ENCODE peak calls at places on chromosomes 16 and 17, in seven cellular contexts. O, T, M, H, N, Y and V are unnamed samples.

GRCh38 chr16:82748026-82748425 is 121.3 kb downstream of the CDH13 start:
- DNase-seq in O (no peak), T (peak; percentile 61), M (peak; percentile 33), H (no peak), N (no peak), Y (no peak), V (no peak)

GRCh38 chr16:27591837-27592236 is 41.9 kb downstream of the KATNIP start:
- DNase-seq in O (no peak), T (no peak), M (no peak), H (no peak), N (no peak), Y (no peak), V (no peak)

GRCh38 chr17:41539071-41539492 is 11.0 kb upstream of the KRT19 start:
- DNase-seq in O (no peak), T (no peak), M (no peak), H (no peak), N (no peak), Y (no peak), V (no peak)

GRCh38 chr17:42142371-42142896 is 12.4 kb downstream of the RAB5C start:
- DNase-seq in O (no peak), T (no peak), M (no peak), H (no peak), N (no peak), Y (no peak), V (no peak)

GRCh38 chr17:6749519-6749918 is 6.3 kb upstream of the XAF1 start:
- DNase-seq in O (no peak), T (peak; percentile 46), M (no peak), H (no peak), N (no peak), Y (no peak), V (no peak)

GRCh38 chr17:29113334-29113733 is 66.9 kb downstream of the MYO18A start:
- DNase-seq in O (no peak), T (peak; percentile 48), M (no peak), H (no peak), N (no peak), Y (no peak), V (no peak)

GRCh38 chr17:65078441-65079160 is 22.1 kb upstream of the GNA13 start:
- DNase-seq in O (no peak), T (no peak), M (no peak), H (peak; percentile 25), N (no peak), Y (no peak), V (no peak)

GRCh38 chr16:27879601-27880247 is 183.8 kb downstream of the GSG1L start:
- DNase-seq in O (no peak), T (no peak), M (no peak), H (no peak), N (no peak), Y (no peak), V (no peak)

GRCh38 chr16:73569266-73569665 is 521.3 kb upstream of the ZFHX3 start:
- DNase-seq in O (no peak), T (no peak), M (no peak), H (no peak), N (no peak), Y (no peak), V (no peak)

GRCh38 chr16:27199747-27200146 is 3.6 kb upstream of the KDM8 start:
- DNase-seq in O (peak; percentile 62), T (peak; percentile 63), M (no peak), H (no peak), N (no peak), Y (no peak), V (no peak)

GRCh38 chr17:64032081-64032480 is 11.6 kb upstream of the ICAM2 start:
- DNase-seq in O (no peak), T (no peak), M (no peak), H (no peak), N (peak; percentile 23), Y (no peak), V (no peak)

GRCh38 chr16:51763072-51763658 is 612.1 kb upstream of the SALL1 start:
- DNase-seq in O (no peak), T (no peak), M (no peak), H (no peak), N (no peak), Y (peak; percentile 49), V (no peak)

GRCh38 chr16:79392081-79392480 is 208.5 kb downstream of the MAF start:
- DNase-seq in O (no peak), T (no peak), M (no peak), H (no peak), N (no peak), Y (no peak), V (no peak)

DNA sequence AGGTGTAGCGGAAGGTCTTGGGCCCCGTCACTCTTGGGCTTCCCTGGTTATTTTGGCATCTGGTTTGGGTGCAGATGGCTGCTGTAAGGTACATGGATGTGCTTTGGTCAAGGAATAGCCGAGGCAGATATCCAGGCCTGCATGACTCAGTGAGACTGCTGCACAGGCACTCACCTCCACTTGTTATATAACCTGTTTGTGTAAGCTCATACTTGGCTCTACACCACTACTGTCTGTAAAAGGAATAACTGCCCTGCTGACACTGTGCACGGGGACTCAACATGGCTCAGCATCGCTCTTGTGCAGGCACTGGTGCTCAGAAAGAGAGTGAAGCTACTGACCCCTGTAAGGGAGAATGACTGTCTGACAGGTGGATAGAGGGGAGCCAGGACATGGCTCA is 42.3 kb upstream of the ARL4D start:
- DNase-seq in O (no peak), T (no peak), M (no peak), H (no peak), N (no peak), Y (no peak), V (no peak)
- H3K4me1 ChIP-seq in O (peaks cover 11% of the 10 kb centered on the region), T (peaks cover 23% of the 10 kb centered on the region), M (peaks cover 9% of the 10 kb centered on the region), H (peaks cover 7% of the 10 kb centered on the region), N (peaks cover 12% of the 10 kb centered on the region), Y (no peaks in the 10 kb centered on the region), V (peaks cover 13% of the 10 kb centered on the region)

DNA sequence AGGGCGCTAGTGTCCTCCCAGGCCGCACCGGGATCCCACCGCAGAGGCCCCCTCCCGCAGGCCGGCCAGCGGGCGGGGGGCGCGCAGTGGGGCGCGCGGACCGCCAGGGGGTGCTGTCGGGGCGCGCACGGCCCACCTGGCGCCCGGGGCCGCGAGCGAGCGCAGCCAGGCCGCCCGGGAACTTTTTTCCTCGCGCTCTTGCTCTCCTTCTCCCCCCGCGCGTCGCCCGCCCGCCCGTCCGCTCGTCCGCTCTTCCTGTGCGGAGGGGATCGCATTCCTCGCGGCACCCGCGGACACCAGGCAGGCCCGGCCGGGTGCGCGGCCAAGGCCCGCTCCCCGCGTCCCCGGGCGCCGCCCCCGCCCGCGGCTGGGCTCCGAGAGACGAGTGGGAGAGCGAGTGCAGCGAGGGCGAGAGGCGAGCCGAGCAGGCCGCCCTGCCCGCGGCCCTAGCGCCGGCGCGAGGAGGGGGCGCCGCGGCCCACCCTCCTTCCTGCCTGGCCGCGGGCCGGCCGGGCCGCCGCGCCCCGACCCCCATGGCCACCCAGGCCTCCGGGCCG is at the start of gene RAI1:
- DNase-seq in O (peak; percentile 76), T (peak; percentile 92), M (no peak), H (peak; percentile 81), N (peak; percentile 91), Y (no peak), V (peak; percentile 73)
- H3K27me3 ChIP-seq in O (no peaks in the 10 kb centered on the region), T (no peaks in the 10 kb centered on the region), M (no peaks in the 10 kb centered on the region), H (no peaks in the 10 kb centered on the region), N (no peaks in the 10 kb centered on the region), Y (peaks cover 77% of the 10 kb centered on the region), V (no peaks in the 10 kb centered on the region)

GRCh38 chr17:66849851-66850580 is 15.1 kb downstream of the CACNG5 start:
- DNase-seq in O (no peak), T (no peak), M (no peak), H (no peak), N (no peak), Y (no peak), V (no peak)
- H3K4me1 ChIP-seq in O (no peaks in the 10 kb centered on the region), T (peaks cover 5% of the 10 kb centered on the region), M (no peaks in the 10 kb centered on the region), H (no peaks in the 10 kb centered on the region), N (no peaks in the 10 kb centered on the region), Y (no peaks in the 10 kb centered on the region), V (no peaks in the 10 kb centered on the region)

GRCh38 chr17:48491527-48492273 is 39.1 kb downstream of the HOXB1 start:
- DNase-seq in O (no peak), T (no peak), M (no peak), H (no peak), N (no peak), Y (no peak), V (no peak)

GRCh38 chr17:48492401-48493298 is 38.2 kb downstream of the HOXB1 start:
- DNase-seq in O (peak; percentile 68), T (peak; percentile 54), M (peak; percentile 16), H (peak; percentile 69), N (peak; percentile 84), Y (no peak), V (peak; percentile 67)

GRCh38 chr17:48490391-48491026 is 40.3 kb downstream of the HOXB1 start:
- DNase-seq in O (no peak), T (no peak), M (no peak), H (no peak), N (no peak), Y (no peak), V (no peak)

GRCh38 chr17:48497103-48497502 is 33.7 kb downstream of the HOXB1 start:
- DNase-seq in O (no peak), T (no peak), M (no peak), H (no peak), N (no peak), Y (no peak), V (no peak)

GRCh38 chr17:48494335-48494734 is 36.5 kb downstream of the HOXB1 start:
- DNase-seq in O (no peak), T (no peak), M (no peak), H (no peak), N (no peak), Y (no peak), V (no peak)
- H3K27me3 ChIP-seq in O (peaks cover 2% of the 10 kb centered on the region), T (no peaks in the 10 kb centered on the region), M (no peaks in the 10 kb centered on the region), H (no peaks in the 10 kb centered on the region), N (peaks cover 10% of the 10 kb centered on the region), Y (peaks cover 66% of the 10 kb centered on the region), V (no peaks in the 10 kb centered on the region)

DNA sequence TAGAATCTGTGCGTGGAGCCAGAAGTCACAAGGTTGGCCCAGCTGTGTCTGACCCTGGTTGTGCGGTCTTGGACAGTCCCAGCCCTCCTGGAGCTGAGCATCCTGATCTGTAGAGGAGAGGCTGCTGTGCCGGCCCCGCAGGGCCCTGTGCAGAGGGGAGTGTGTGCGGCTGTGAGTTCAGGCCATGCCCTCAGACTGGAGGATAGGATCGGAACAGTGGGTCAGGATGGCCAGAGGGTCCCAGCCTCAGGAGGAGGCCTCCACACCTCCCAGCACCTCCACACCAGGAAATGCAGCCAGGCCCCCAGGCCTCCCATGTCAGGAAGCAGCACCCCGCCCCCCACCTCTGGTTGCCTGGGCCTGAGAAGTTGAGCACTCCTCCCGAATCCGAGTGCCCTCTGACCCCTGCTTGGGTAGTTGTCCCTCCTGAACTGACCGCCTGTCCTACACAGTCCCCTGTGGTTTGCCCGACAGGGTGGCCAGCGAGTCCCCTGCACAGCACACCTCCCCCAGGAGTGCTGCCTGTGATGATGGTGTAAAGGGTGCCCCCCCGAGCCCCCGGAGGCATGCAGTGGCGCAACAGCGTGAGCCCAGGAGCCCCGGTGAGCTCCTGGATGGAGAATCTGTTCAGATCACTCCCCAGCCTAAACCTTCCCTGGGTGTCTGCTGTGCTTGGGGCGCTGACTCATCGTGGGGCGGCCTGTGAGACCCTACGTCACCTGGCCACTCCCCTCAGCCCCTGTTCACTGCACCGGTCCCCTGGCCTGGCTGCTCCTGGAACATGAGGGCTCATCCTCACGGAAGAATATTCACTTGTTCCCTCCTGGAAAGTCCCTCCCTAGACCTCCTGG is 285.2 kb downstream of the SEC14L1 start:
- DNase-seq in O (no peak), T (peak; percentile 55), M (no peak), H (no peak), N (no peak), Y (no peak), V (peak; percentile 62)
- H3K4me1 ChIP-seq in O (peaks cover 71% of the 10 kb centered on the region), T (peaks cover 19% of the 10 kb centered on the region), M (peaks cover 71% of the 10 kb centered on the region), H (peaks cover 100% of the 10 kb centered on the region), N (peaks cover 87% of the 10 kb centered on the region), Y (peaks cover 70% of the 10 kb centered on the region), V (peaks cover 77% of the 10 kb centered on the region)